ENCODE peak calls at places on chromosomes 13 and 19, in five cellular contexts. One of them, this sample, is unnamed.
A peak's percentile ranks its signal among the peaks of the same experiment; 100 is the strongest.

GRCh38 chr19:30479657-30480056 is 107.5 kb downstream of the ZNF536 start:
- DNase-seq in IMR-90: no peak
- DNase-seq in K562: no peak
- DNase-seq in HepG2: no peak
- DNase-seq in GM12878: no peak
- DNase-seq in this sample: no peak

GRCh38 chr19:39155741-39156140 is 30.2 kb downstream of the PAK4 start:
- DNase-seq in IMR-90: no peak
- DNase-seq in K562: no peak
- DNase-seq in HepG2: no peak
- DNase-seq in GM12878: no peak
- DNase-seq in this sample: no peak

GRCh38 chr19:14347999-14348889 is 33.0 kb upstream of the ADGRE5 start:
- DNase-seq in IMR-90: no peak
- DNase-seq in K562: peak; percentile 91
- DNase-seq in HepG2: peak; percentile 28
- DNase-seq in GM12878: no peak
- DNase-seq in this sample: peak; percentile 76

GRCh38 chr19:15025237-15025636 is 24.0 kb upstream of the CASP14 start:
- DNase-seq in IMR-90: no peak
- DNase-seq in K562: peak; percentile 22
- DNase-seq in HepG2: peak; percentile 24
- DNase-seq in GM12878: no peak
- DNase-seq in this sample: peak; percentile 23

GRCh38 chr13:68713394-68713793 is 1394.2 kb upstream of the ATXN8OS start:
- DNase-seq in IMR-90: no peak
- DNase-seq in K562: no peak
- DNase-seq in HepG2: no peak
- DNase-seq in GM12878: no peak
- DNase-seq in this sample: no peak

GRCh38 chr13:63024458-63024857 is 1608.8 kb upstream of the PCDH20 start:
- DNase-seq in IMR-90: peak; percentile 51
- DNase-seq in K562: no peak
- DNase-seq in HepG2: no peak
- DNase-seq in GM12878: no peak
- DNase-seq in this sample: no peak

GRCh38 chr13:44283598-44283997 is 90.0 kb upstream of the SERP2 start:
- DNase-seq in IMR-90: no peak
- DNase-seq in K562: no peak
- DNase-seq in HepG2: no peak
- DNase-seq in GM12878: no peak
- DNase-seq in this sample: no peak

GRCh38 chr13:113304121-113304520 is 7.1 kb downstream of the LAMP1 start:
- DNase-seq in IMR-90: no peak
- DNase-seq in K562: no peak
- DNase-seq in HepG2: no peak
- DNase-seq in GM12878: no peak
- DNase-seq in this sample: no peak

GRCh38 chr13:59391696-59392095 is 772.0 kb downstream of the DIAPH3 start:
- DNase-seq in IMR-90: peak; percentile 74
- DNase-seq in K562: peak; percentile 7
- DNase-seq in HepG2: peak; percentile 39
- DNase-seq in GM12878: peak; percentile 45
- DNase-seq in this sample: peak; percentile 38

GRCh38 chr19:18589380-18590272 is 1.0 kb downstream of the REX1BD start:
- DNase-seq in IMR-90: peak; percentile 55
- DNase-seq in K562: peak; percentile 60
- DNase-seq in HepG2: peak; percentile 65
- DNase-seq in GM12878: no peak
- DNase-seq in this sample: peak; percentile 51

GRCh38 chr19:13794388-13794751 is 873 bp upstream of the ZSWIM4 start:
- DNase-seq in IMR-90: peak; percentile 96
- DNase-seq in K562: no peak
- DNase-seq in HepG2: no peak
- DNase-seq in GM12878: no peak
- DNase-seq in this sample: no peak

GRCh38 chr13:109610517-109610916 is 175.9 kb downstream of the IRS2 start:
- DNase-seq in IMR-90: no peak
- DNase-seq in K562: peak; percentile 5
- DNase-seq in HepG2: no peak
- DNase-seq in GM12878: no peak
- DNase-seq in this sample: peak; percentile 31

GRCh38 chr19:53944933-53945332 is 17.8 kb upstream of the CACNG8 start:
- DNase-seq in IMR-90: no peak
- DNase-seq in K562: no peak
- DNase-seq in HepG2: no peak
- DNase-seq in GM12878: no peak
- DNase-seq in this sample: no peak

GRCh38 chr13:89763011-89763410 is 1584.5 kb upstream of the MIR17HG start:
- DNase-seq in IMR-90: no peak
- DNase-seq in K562: no peak
- DNase-seq in HepG2: no peak
- DNase-seq in GM12878: no peak
- DNase-seq in this sample: no peak

GRCh38 chr13:112692104-112692503 is 2.3 kb downstream of the ATP11A start:
- DNase-seq in IMR-90: no peak
- DNase-seq in K562: no peak
- DNase-seq in HepG2: no peak
- DNase-seq in GM12878: no peak
- DNase-seq in this sample: no peak

GRCh38 chr13:95117092-95117491 is 184.2 kb downstream of the ABCC4 start:
- DNase-seq in IMR-90: no peak
- DNase-seq in K562: no peak
- DNase-seq in HepG2: no peak
- DNase-seq in GM12878: peak; percentile 5
- DNase-seq in this sample: peak; percentile 39

GRCh38 chr13:109144693-109145437 is 515.5 kb downstream of the MYO16 start:
- DNase-seq in IMR-90: no peak
- DNase-seq in K562: no peak
- DNase-seq in HepG2: no peak
- DNase-seq in GM12878: no peak
- DNase-seq in this sample: no peak

GRCh38 chr13:34914416-34914815 is 27.7 kb upstream of the NBEA start:
- DNase-seq in IMR-90: no peak
- DNase-seq in K562: no peak
- DNase-seq in HepG2: no peak
- DNase-seq in GM12878: no peak
- DNase-seq in this sample: no peak

GRCh38 chr13:113887700-113888201 is 23.9 kb upstream of the GAS6 start:
- DNase-seq in IMR-90: no peak
- DNase-seq in K562: no peak
- DNase-seq in HepG2: no peak
- DNase-seq in GM12878: no peak
- DNase-seq in this sample: no peak

DNA sequence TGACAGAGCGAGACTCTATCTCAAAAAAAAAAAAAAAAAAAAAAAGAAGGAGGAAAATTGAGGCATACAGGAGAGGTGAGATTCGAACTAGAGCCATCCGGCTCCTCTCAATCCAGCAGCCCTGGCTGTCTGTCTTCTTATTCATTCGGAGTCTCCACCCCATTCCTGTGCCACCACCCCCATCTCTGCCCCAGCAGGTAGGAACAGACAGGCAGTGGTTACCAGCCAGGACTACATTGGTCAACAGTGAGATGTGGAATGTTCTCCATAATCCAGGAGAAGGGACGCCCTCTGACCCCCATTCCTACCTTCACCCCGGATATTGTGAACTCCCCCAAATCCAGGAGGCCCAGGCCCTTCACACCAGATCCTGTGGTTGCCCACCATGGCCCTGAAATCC is 6.6 kb upstream of the S1PR2 start:
- DNase-seq in IMR-90: no peak
- DNase-seq in K562: no peak
- DNase-seq in HepG2: no peak
- DNase-seq in GM12878: no peak
- DNase-seq in this sample: no peak
- TF ChIP-seq SMC3 in IMR-90: no peak
- TF ChIP-seq SMC3 in K562: no peak
- TF ChIP-seq SMC3 in HepG2: no peak
- TF ChIP-seq SMC3 in GM12878: no peak
- TF ChIP-seq SMC3 in this sample: no peak

GRCh38 chr13:38952827-38953226 is 37.8 kb downstream of the STOML3 start:
- DNase-seq in IMR-90: no peak
- DNase-seq in K562: no peak
- DNase-seq in HepG2: no peak
- DNase-seq in GM12878: no peak
- DNase-seq in this sample: no peak

GRCh38 chr13:38954844-38955243 is 35.8 kb downstream of the STOML3 start:
- DNase-seq in IMR-90: no peak
- DNase-seq in K562: peak; percentile 10
- DNase-seq in HepG2: no peak
- DNase-seq in GM12878: no peak
- DNase-seq in this sample: no peak

GRCh38 chr13:38960175-38960574 is 30.5 kb downstream of the STOML3 start:
- DNase-seq in IMR-90: no peak
- DNase-seq in K562: no peak
- DNase-seq in HepG2: no peak
- DNase-seq in GM12878: no peak
- DNase-seq in this sample: no peak

GRCh38 chr13:38954291-38954690 is 36.3 kb downstream of the STOML3 start:
- DNase-seq in IMR-90: no peak
- DNase-seq in K562: no peak
- DNase-seq in HepG2: no peak
- DNase-seq in GM12878: no peak
- DNase-seq in this sample: no peak

GRCh38 chr13:38957794-38958592 is 32.6 kb downstream of the STOML3 start:
- DNase-seq in IMR-90: no peak
- DNase-seq in K562: no peak
- DNase-seq in HepG2: no peak
- DNase-seq in GM12878: no peak
- DNase-seq in this sample: no peak
- TF ChIP-seq CEBPB in IMR-90: no peak
- TF ChIP-seq CEBPB in K562: no peak
- TF ChIP-seq CEBPB in HepG2: no peak
- TF ChIP-seq CEBPB in GM12878: no peak
- TF ChIP-seq CEBPB in this sample: no peak

DNA sequence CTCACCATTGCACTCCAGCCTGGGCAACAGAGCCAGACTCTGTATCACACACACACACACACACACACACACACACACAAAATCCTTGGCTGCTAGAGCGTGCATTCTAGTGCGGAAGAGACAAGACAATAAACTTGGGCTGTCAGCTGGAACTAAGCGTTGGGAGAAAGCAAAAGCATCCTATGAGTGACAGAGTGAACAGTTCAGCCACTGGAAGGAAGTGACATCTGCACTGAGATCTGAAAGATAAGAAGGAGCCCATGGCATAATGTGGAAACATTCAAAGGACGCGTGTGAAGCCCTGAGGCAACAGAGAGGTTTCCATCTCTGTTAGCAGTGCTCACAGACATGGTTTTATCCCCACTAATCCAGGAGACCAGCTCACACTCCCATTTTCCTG is 3.5 kb upstream of the SLC1A5 start:
- DNase-seq in IMR-90: no peak
- DNase-seq in K562: no peak
- DNase-seq in HepG2: no peak
- DNase-seq in GM12878: no peak
- DNase-seq in this sample: no peak
- TF ChIP-seq SMC3 in IMR-90: no peak
- TF ChIP-seq SMC3 in K562: no peak
- TF ChIP-seq SMC3 in HepG2: no peak
- TF ChIP-seq SMC3 in GM12878: no peak
- TF ChIP-seq SMC3 in this sample: no peak

GRCh38 chr13:67221630-67222226 is 8.4 kb downstream of the PCDH9 start:
- DNase-seq in IMR-90: no peak
- DNase-seq in K562: no peak
- DNase-seq in HepG2: no peak
- DNase-seq in GM12878: no peak
- DNase-seq in this sample: no peak
- TF ChIP-seq CEBPB in IMR-90: no peak
- TF ChIP-seq CEBPB in K562: no peak
- TF ChIP-seq CEBPB in HepG2: no peak
- TF ChIP-seq CEBPB in GM12878: no peak
- TF ChIP-seq CEBPB in this sample: no peak

DNA sequence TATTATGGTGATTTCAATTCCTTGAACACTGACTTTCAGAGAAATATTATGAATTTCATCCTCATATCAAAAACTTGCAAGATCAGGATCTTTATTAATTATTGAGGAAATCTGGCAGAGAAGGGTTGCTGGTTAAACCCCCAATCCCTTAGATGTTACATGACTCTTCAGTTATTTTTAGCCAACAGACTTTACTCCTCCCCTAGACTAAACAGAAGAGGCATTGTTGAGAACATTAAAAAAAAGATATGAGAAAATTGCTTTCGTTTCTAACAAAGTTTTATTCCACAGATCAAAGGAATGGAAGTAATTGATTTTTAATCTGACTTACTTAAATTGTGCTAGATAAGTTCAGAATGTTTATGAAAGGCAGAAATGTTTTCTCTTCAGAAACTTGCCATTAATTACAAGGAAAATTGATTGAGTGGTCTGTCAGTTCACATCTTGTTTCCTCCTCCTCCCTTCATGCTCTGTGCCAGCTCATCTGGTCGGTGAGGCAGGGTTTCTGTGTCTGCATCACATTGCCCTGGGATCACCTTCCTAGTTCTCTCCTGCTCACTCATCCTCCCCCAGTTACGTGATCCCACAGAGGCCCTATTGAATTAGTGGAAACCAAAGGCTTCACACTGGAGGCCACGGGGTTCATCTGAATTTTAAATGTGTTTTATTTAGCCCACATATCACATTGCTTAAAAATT is 378.6 kb downstream of the LMO7 start:
- DNase-seq in IMR-90: peak; percentile 80
- DNase-seq in K562: no peak
- DNase-seq in HepG2: no peak
- DNase-seq in GM12878: no peak
- DNase-seq in this sample: no peak
- TF ChIP-seq SMC3 in IMR-90: no peak
- TF ChIP-seq SMC3 in K562: no peak
- TF ChIP-seq SMC3 in HepG2: no peak
- TF ChIP-seq SMC3 in GM12878: no peak
- TF ChIP-seq SMC3 in this sample: no peak